ENCODE peak calls at places on chromosomes 7 and 10, in five cellular contexts. B is aorta; C is CD4-positive, CD25-positive, alpha-beta regulatory T cell; Q is stimulated activated naive B cell treated with anti-CD40 and anti-IgM and Interleukin-4, amounts not matched to agents 10 μg/mL and 1 μg/mL and 100 μg/mL, for 72 hours; T is mucosa of descending colon. D is an unnamed sample.

GRCh38 chr10:68047088-68047487 is 28.0 kb downstream of the HERC4 start:
- ATAC-seq in B (no peak), C (no peak), Q (peak; percentile 64), T (no peak), D (no peak)

GRCh38 chr10:75417522-75417927 is 13.9 kb upstream of the LRMDA start:
- ATAC-seq in B (no peak), C (no peak), Q (no peak), T (no peak), D (no peak)

GRCh38 chr10:114874827-114875541 is 53.4 kb downstream of the FHIP2A start:
- ATAC-seq in B (peak; percentile 52), C (peak; percentile 44), Q (peak; percentile 75), T (peak; percentile 23), D (peak; percentile 68)

GRCh38 chr10:27188897-27189296 is 33.7 kb downstream of the MASTL start:
- ATAC-seq in B (no peak), C (no peak), Q (no peak), T (no peak), D (no peak)

GRCh38 chr7:17315974-17316373 is 17.5 kb downstream of the AHR start:
- ATAC-seq in B (no peak), C (no peak), Q (no peak), T (no peak), D (no peak)

GRCh38 chr7:2248984-2249694 is 7.1 kb downstream of the NUDT1 start:
- ATAC-seq in B (peak; percentile 79), C (peak; percentile 36), Q (peak; percentile 32), T (peak; percentile 54), D (peak; percentile 58)

GRCh38 chr7:47213276-47213675 is 368.6 kb downstream of the TNS3 start:
- ATAC-seq in B (no peak), C (no peak), Q (no peak), T (no peak), D (no peak)

GRCh38 chr7:13826752-13827151 is 162.7 kb downstream of the ETV1 start:
- ATAC-seq in B (no peak), C (no peak), Q (no peak), T (no peak), D (no peak)

GRCh38 chr7:83159731-83160130 is 3.0 kb downstream of the PCLO start:
- ATAC-seq in B (no peak), C (no peak), Q (no peak), T (no peak), D (no peak)

GRCh38 chr7:4749363-4749762 is 26.1 kb upstream of the AP5Z1 start:
- ATAC-seq in B (no peak), C (no peak), Q (no peak), T (no peak), D (no peak)

GRCh38 chr10:97182327-97182990 is 3.3 kb downstream of the SLIT1 start:
- ATAC-seq in B (no peak), C (no peak), Q (no peak), T (no peak), D (no peak)

GRCh38 chr10:97514344-97514743 is 15.6 kb downstream of the UBTD1 start:
- ATAC-seq in B (no peak), C (no peak), Q (no peak), T (no peak), D (no peak)

GRCh38 chr10:118950190-118950658 is 79.3 kb upstream of the NANOS1 start:
- ATAC-seq in B (no peak), C (no peak), Q (no peak), T (no peak), D (no peak)

GRCh38 chr10:127429601-127430312 is 119.4 kb upstream of the NPS start:
- ATAC-seq in B (no peak), C (no peak), Q (no peak), T (no peak), D (no peak)

GRCh38 chr10:59607971-59608370 is 101.7 kb downstream of the SLC16A9 start:
- ATAC-seq in B (no peak), C (no peak), Q (no peak), T (no peak), D (no peak)

D was measured in stimulated activated memory B cell treated with anti-CD40 and anti-IgM and Interleukin-4, amounts not matched to agents 10 μg/mL and 1 μg/mL and 100 μg/mL, for 72 hours.